ENCODE peak calls at places on chromosomes 6 and 20, in nine cellular contexts. One of them, this sample, is unnamed.

GRCh38 chr20:35734374-35734773 is 7.7 kb downstream of the RBM39 start:
- DNase-seq in body of pancreas: no peak
- DNase-seq in heart right ventricle: no peak
- DNase-seq in hepatocyte: no peak
- DNase-seq in naive thymus-derived CD4-positive, alpha-beta T cell: no peak
- DNase-seq in CD8-positive, alpha-beta memory T cell: no peak
- DNase-seq in iPS DF 6.9: no peak
- DNase-seq in heart left ventricle: no peak
- DNase-seq in lower lobe of right lung: no peak
- DNase-seq in this sample: no peak

GRCh38 chr6:156808287-156808686 is 31.1 kb downstream of the ARID1B start:
- DNase-seq in iPS DF 6.9: no peak
- DNase-seq in hepatocyte: no peak
- DNase-seq in heart right ventricle: no peak
- DNase-seq in body of pancreas: no peak
- DNase-seq in CD8-positive, alpha-beta memory T cell: no peak
- DNase-seq in heart left ventricle: no peak
- DNase-seq in naive thymus-derived CD4-positive, alpha-beta T cell: no peak
- DNase-seq in lower lobe of right lung: no peak
- DNase-seq in this sample: no peak

GRCh38 chr6:11276228-11276627 is 43.8 kb upstream of the NEDD9 start:
- DNase-seq in heart left ventricle: no peak
- DNase-seq in naive thymus-derived CD4-positive, alpha-beta T cell: no peak
- DNase-seq in heart right ventricle: no peak
- DNase-seq in body of pancreas: no peak
- DNase-seq in CD8-positive, alpha-beta memory T cell: no peak
- DNase-seq in lower lobe of right lung: no peak
- DNase-seq in iPS DF 6.9: no peak
- DNase-seq in hepatocyte: no peak
- DNase-seq in this sample: no peak

GRCh38 chr6:107310362-107310761 is 149.0 kb downstream of the PDSS2 start:
- DNase-seq in iPS DF 6.9: no peak
- DNase-seq in lower lobe of right lung: no peak
- DNase-seq in heart right ventricle: no peak
- DNase-seq in body of pancreas: no peak
- DNase-seq in CD8-positive, alpha-beta memory T cell: no peak
- DNase-seq in heart left ventricle: no peak
- DNase-seq in naive thymus-derived CD4-positive, alpha-beta T cell: no peak
- DNase-seq in hepatocyte: no peak
- DNase-seq in this sample: no peak

GRCh38 chr6:139821669-139822223 is 447.3 kb upstream of the CITED2 start:
- DNase-seq in body of pancreas: no peak
- DNase-seq in lower lobe of right lung: no peak
- DNase-seq in hepatocyte: no peak
- DNase-seq in heart left ventricle: no peak
- DNase-seq in CD8-positive, alpha-beta memory T cell: no peak
- DNase-seq in heart right ventricle: no peak
- DNase-seq in iPS DF 6.9: no peak
- DNase-seq in naive thymus-derived CD4-positive, alpha-beta T cell: no peak
- DNase-seq in this sample: no peak

GRCh38 chr6:135093578-135093977 is 39.0 kb upstream of the HBS1L start:
- DNase-seq in CD8-positive, alpha-beta memory T cell: no peak
- DNase-seq in iPS DF 6.9: no peak
- DNase-seq in lower lobe of right lung: no peak
- DNase-seq in body of pancreas: no peak
- DNase-seq in hepatocyte: no peak
- DNase-seq in naive thymus-derived CD4-positive, alpha-beta T cell: no peak
- DNase-seq in heart right ventricle: no peak
- DNase-seq in heart left ventricle: no peak
- DNase-seq in this sample: no peak

GRCh38 chr6:142235247-142235646 is 66.6 kb upstream of the ADGRG6 start:
- DNase-seq in lower lobe of right lung: no peak
- DNase-seq in heart left ventricle: no peak
- DNase-seq in heart right ventricle: no peak
- DNase-seq in CD8-positive, alpha-beta memory T cell: no peak
- DNase-seq in naive thymus-derived CD4-positive, alpha-beta T cell: no peak
- DNase-seq in hepatocyte: no peak
- DNase-seq in iPS DF 6.9: peak; percentile 5
- DNase-seq in body of pancreas: no peak
- DNase-seq in this sample: no peak

GRCh38 chr6:170096191-170096802 is 194.6 kb downstream of the DLL1 start:
- DNase-seq in CD8-positive, alpha-beta memory T cell: peak; percentile 41
- DNase-seq in naive thymus-derived CD4-positive, alpha-beta T cell: no peak
- DNase-seq in hepatocyte: no peak
- DNase-seq in iPS DF 6.9: no peak
- DNase-seq in heart right ventricle: no peak
- DNase-seq in body of pancreas: peak; percentile 1
- DNase-seq in lower lobe of right lung: no peak
- DNase-seq in heart left ventricle: peak; percentile 11
- DNase-seq in this sample: peak; percentile 46

DNA sequence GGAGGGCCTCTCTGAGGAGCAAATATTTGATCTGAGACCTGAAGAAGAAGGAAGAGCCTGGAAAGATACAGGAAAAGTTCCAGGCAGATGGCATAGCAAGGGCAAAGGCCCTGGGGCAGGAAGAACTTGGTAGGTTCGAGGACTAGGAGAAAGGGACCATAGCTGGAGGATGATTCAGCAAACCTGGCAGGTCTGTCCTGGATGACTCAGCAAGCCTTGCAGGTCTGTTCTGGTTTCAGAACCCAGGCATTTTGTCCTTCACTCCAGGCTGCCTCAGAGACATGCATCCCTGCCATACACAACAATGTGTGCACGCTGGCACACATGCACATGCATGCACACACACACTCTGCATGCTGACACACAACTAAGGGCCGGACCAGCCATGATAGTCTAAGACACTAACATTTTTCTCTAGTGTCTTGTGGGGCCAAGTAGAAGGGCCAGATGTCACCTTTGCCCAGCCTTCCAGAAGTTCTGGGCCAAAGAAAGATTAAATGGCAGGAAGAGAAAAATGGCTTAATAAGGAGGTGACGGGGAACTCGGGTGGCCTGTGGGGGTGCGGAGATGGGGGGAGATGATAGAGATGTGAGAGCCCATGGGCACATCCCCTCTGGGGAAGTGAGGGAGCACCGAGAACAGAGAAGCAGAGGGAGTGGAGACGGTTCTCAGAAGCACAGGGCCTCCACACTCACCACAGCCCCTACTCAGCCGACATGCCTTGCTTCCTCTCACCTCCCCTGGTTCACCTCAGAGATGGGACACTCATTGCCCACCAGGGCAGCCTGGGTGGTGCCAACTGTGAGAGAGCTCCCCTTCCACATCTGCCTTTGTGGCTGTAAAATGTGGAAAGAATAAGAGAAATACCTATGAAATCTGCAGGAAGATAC is 15.4 kb upstream of the TRIB3 start:
- DNase-seq in CD8-positive, alpha-beta memory T cell: peak; percentile 24
- DNase-seq in lower lobe of right lung: no peak
- DNase-seq in naive thymus-derived CD4-positive, alpha-beta T cell: no peak
- DNase-seq in heart left ventricle: no peak
- DNase-seq in heart right ventricle: no peak
- DNase-seq in hepatocyte: no peak
- DNase-seq in body of pancreas: no peak
- DNase-seq in iPS DF 6.9: no peak
- DNase-seq in this sample: no peak
- H3K27ac ChIP-seq in CD8-positive, alpha-beta memory T cell: peak overlapping the region; percentile 51
- H3K27ac ChIP-seq in lower lobe of right lung: no peak overlapping the region
- H3K27ac ChIP-seq in naive thymus-derived CD4-positive, alpha-beta T cell: no peak overlapping the region
- H3K27ac ChIP-seq in heart left ventricle: no peak overlapping the region
- H3K27ac ChIP-seq in heart right ventricle: no peak overlapping the region
- H3K27ac ChIP-seq in hepatocyte: peak overlapping the region; percentile 9
- H3K27ac ChIP-seq in body of pancreas: peak overlapping the region; percentile 68
- H3K27ac ChIP-seq in iPS DF 6.9: no peak overlapping the region
- H3K27ac ChIP-seq in this sample: no peak overlapping the region

GRCh38 chr6:53831956-53832660 is 37.3 kb downstream of the LRRC1 start:
- DNase-seq in heart right ventricle: no peak
- DNase-seq in hepatocyte: no peak
- DNase-seq in heart left ventricle: no peak
- DNase-seq in iPS DF 6.9: no peak
- DNase-seq in body of pancreas: no peak
- DNase-seq in naive thymus-derived CD4-positive, alpha-beta T cell: no peak
- DNase-seq in CD8-positive, alpha-beta memory T cell: no peak
- DNase-seq in lower lobe of right lung: no peak
- DNase-seq in this sample: no peak
- H3K4me1 ChIP-seq in heart right ventricle: no peaks in the 10 kb centered on the region
- H3K4me1 ChIP-seq in hepatocyte: peaks cover 52% of the 10 kb centered on the region
- H3K4me1 ChIP-seq in heart left ventricle: peaks cover 10% of the 10 kb centered on the region
- H3K4me1 ChIP-seq in iPS DF 6.9: peaks cover 3% of the 10 kb centered on the region
- H3K4me1 ChIP-seq in body of pancreas: peaks cover 29% of the 10 kb centered on the region
- H3K4me1 ChIP-seq in naive thymus-derived CD4-positive, alpha-beta T cell: no peaks in the 10 kb centered on the region
- H3K4me1 ChIP-seq in CD8-positive, alpha-beta memory T cell: no peaks in the 10 kb centered on the region
- H3K4me1 ChIP-seq in lower lobe of right lung: no peaks in the 10 kb centered on the region
- H3K4me1 ChIP-seq in this sample: no peaks in the 10 kb centered on the region

GRCh38 chr6:2740601-2741000 is 10.1 kb downstream of the MYLK4 start:
- DNase-seq in CD8-positive, alpha-beta memory T cell: no peak
- DNase-seq in body of pancreas: no peak
- DNase-seq in iPS DF 6.9: no peak
- DNase-seq in lower lobe of right lung: no peak
- DNase-seq in naive thymus-derived CD4-positive, alpha-beta T cell: no peak
- DNase-seq in hepatocyte: no peak
- DNase-seq in heart right ventricle: no peak
- DNase-seq in heart left ventricle: no peak
- DNase-seq in this sample: no peak
- H3K27ac ChIP-seq in CD8-positive, alpha-beta memory T cell: no peak overlapping the region
- H3K27ac ChIP-seq in body of pancreas: no peak overlapping the region
- H3K27ac ChIP-seq in iPS DF 6.9: no peak overlapping the region
- H3K27ac ChIP-seq in lower lobe of right lung: no peak overlapping the region
- H3K27ac ChIP-seq in naive thymus-derived CD4-positive, alpha-beta T cell: no peak overlapping the region
- H3K27ac ChIP-seq in hepatocyte: no peak overlapping the region
- H3K27ac ChIP-seq in heart right ventricle: no peak overlapping the region
- H3K27ac ChIP-seq in heart left ventricle: no peak overlapping the region
- H3K27ac ChIP-seq in this sample: no peak overlapping the region

GRCh38 chr6:25178336-25178735 is 100.8 kb upstream of the CARMIL1 start:
- DNase-seq in naive thymus-derived CD4-positive, alpha-beta T cell: no peak
- DNase-seq in body of pancreas: no peak
- DNase-seq in lower lobe of right lung: no peak
- DNase-seq in hepatocyte: no peak
- DNase-seq in heart right ventricle: no peak
- DNase-seq in iPS DF 6.9: no peak
- DNase-seq in CD8-positive, alpha-beta memory T cell: no peak
- DNase-seq in heart left ventricle: no peak
- DNase-seq in this sample: no peak
- H3K4me1 ChIP-seq in naive thymus-derived CD4-positive, alpha-beta T cell: no peaks in the 10 kb centered on the region
- H3K4me1 ChIP-seq in body of pancreas: peaks cover 5% of the 10 kb centered on the region
- H3K4me1 ChIP-seq in lower lobe of right lung: peaks cover 47% of the 10 kb centered on the region
- H3K4me1 ChIP-seq in hepatocyte: peaks cover 23% of the 10 kb centered on the region
- H3K4me1 ChIP-seq in heart right ventricle: peaks cover 77% of the 10 kb centered on the region
- H3K4me1 ChIP-seq in iPS DF 6.9: no peaks in the 10 kb centered on the region
- H3K4me1 ChIP-seq in CD8-positive, alpha-beta memory T cell: no peaks in the 10 kb centered on the region
- H3K4me1 ChIP-seq in heart left ventricle: peaks cover 8% of the 10 kb centered on the region
- H3K4me1 ChIP-seq in this sample: peaks cover 39% of the 10 kb centered on the region

GRCh38 chr20:6711950-6712634 is 55.4 kb upstream of the BMP2 start:
- DNase-seq in CD8-positive, alpha-beta memory T cell: no peak
- DNase-seq in iPS DF 6.9: no peak
- DNase-seq in naive thymus-derived CD4-positive, alpha-beta T cell: no peak
- DNase-seq in heart left ventricle: no peak
- DNase-seq in lower lobe of right lung: peak; percentile 63
- DNase-seq in hepatocyte: peak; percentile 28
- DNase-seq in body of pancreas: peak; percentile 27
- DNase-seq in heart right ventricle: no peak
- DNase-seq in this sample: peak; percentile 71

GRCh38 chr20:6708010-6708409 is 59.5 kb upstream of the BMP2 start:
- DNase-seq in heart right ventricle: peak; percentile 48
- DNase-seq in heart left ventricle: peak; percentile 43
- DNase-seq in lower lobe of right lung: peak; percentile 82
- DNase-seq in body of pancreas: peak; percentile 74
- DNase-seq in hepatocyte: peak; percentile 72
- DNase-seq in iPS DF 6.9: no peak
- DNase-seq in CD8-positive, alpha-beta memory T cell: no peak
- DNase-seq in naive thymus-derived CD4-positive, alpha-beta T cell: no peak
- DNase-seq in this sample: peak; percentile 88

GRCh38 chr20:6707231-6707870 is 60.1 kb upstream of the BMP2 start:
- DNase-seq in naive thymus-derived CD4-positive, alpha-beta T cell: no peak
- DNase-seq in body of pancreas: no peak
- DNase-seq in iPS DF 6.9: no peak
- DNase-seq in heart right ventricle: no peak
- DNase-seq in heart left ventricle: no peak
- DNase-seq in hepatocyte: no peak
- DNase-seq in CD8-positive, alpha-beta memory T cell: no peak
- DNase-seq in lower lobe of right lung: no peak
- DNase-seq in this sample: no peak

GRCh38 chr20:6705920-6706500 is 61.5 kb upstream of the BMP2 start:
- DNase-seq in naive thymus-derived CD4-positive, alpha-beta T cell: no peak
- DNase-seq in lower lobe of right lung: no peak
- DNase-seq in body of pancreas: no peak
- DNase-seq in CD8-positive, alpha-beta memory T cell: no peak
- DNase-seq in heart left ventricle: no peak
- DNase-seq in iPS DF 6.9: no peak
- DNase-seq in heart right ventricle: no peak
- DNase-seq in hepatocyte: no peak
- DNase-seq in this sample: no peak

GRCh38 chr20:6709865-6710595 is 57.5 kb upstream of the BMP2 start:
- DNase-seq in body of pancreas: no peak
- DNase-seq in lower lobe of right lung: no peak
- DNase-seq in naive thymus-derived CD4-positive, alpha-beta T cell: no peak
- DNase-seq in CD8-positive, alpha-beta memory T cell: no peak
- DNase-seq in heart left ventricle: no peak
- DNase-seq in hepatocyte: peak; percentile 54
- DNase-seq in iPS DF 6.9: no peak
- DNase-seq in heart right ventricle: no peak
- DNase-seq in this sample: no peak
- H3K27ac ChIP-seq in body of pancreas: peak overlapping the region; percentile 85
- H3K27ac ChIP-seq in lower lobe of right lung: no peak overlapping the region
- H3K27ac ChIP-seq in naive thymus-derived CD4-positive, alpha-beta T cell: no peak overlapping the region
- H3K27ac ChIP-seq in CD8-positive, alpha-beta memory T cell: no peak overlapping the region
- H3K27ac ChIP-seq in heart left ventricle: no peak overlapping the region
- H3K27ac ChIP-seq in hepatocyte: peak overlapping the region; percentile 97
- H3K27ac ChIP-seq in iPS DF 6.9: no peak overlapping the region
- H3K27ac ChIP-seq in heart right ventricle: no peak overlapping the region
- H3K27ac ChIP-seq in this sample: no peak overlapping the region

DNA sequence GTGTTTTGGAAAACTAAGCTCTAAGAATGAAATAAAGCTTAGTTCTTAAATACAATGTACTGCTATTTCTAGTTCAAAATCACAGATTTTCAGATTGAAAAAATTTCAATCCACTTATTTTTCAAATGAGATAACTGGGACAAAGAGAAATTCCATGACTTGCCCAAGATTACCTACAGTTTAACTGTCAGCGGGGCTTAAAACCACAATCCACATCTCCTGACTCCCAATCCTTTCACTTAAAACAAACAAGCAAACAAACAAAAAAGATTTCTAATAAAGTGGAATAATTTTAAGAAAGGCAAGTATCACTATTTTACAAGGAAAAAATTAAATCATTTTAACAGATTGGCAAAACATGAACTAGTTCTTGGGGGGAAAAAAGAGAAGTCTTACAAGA is 4.2 kb downstream of the PHIP start:
- DNase-seq in iPS DF 6.9: no peak
- DNase-seq in naive thymus-derived CD4-positive, alpha-beta T cell: no peak
- DNase-seq in heart right ventricle: no peak
- DNase-seq in hepatocyte: no peak
- DNase-seq in body of pancreas: no peak
- DNase-seq in lower lobe of right lung: no peak
- DNase-seq in CD8-positive, alpha-beta memory T cell: no peak
- DNase-seq in heart left ventricle: no peak
- DNase-seq in this sample: no peak
- H3K4me1 ChIP-seq in iPS DF 6.9: no peaks in the 10 kb centered on the region
- H3K4me1 ChIP-seq in naive thymus-derived CD4-positive, alpha-beta T cell: peaks cover 32% of the 10 kb centered on the region
- H3K4me1 ChIP-seq in heart right ventricle: peaks cover 73% of the 10 kb centered on the region
- H3K4me1 ChIP-seq in hepatocyte: peaks cover 15% of the 10 kb centered on the region
- H3K4me1 ChIP-seq in body of pancreas: peaks cover 17% of the 10 kb centered on the region
- H3K4me1 ChIP-seq in lower lobe of right lung: peaks cover 54% of the 10 kb centered on the region
- H3K4me1 ChIP-seq in CD8-positive, alpha-beta memory T cell: peaks cover 48% of the 10 kb centered on the region
- H3K4me1 ChIP-seq in heart left ventricle: peaks cover 47% of the 10 kb centered on the region
- H3K4me1 ChIP-seq in this sample: peaks cover 37% of the 10 kb centered on the region

GRCh38 chr6:96899019-96899418 is 1.3 kb upstream of the NDUFAF4 start:
- DNase-seq in heart left ventricle: no peak
- DNase-seq in CD8-positive, alpha-beta memory T cell: no peak
- DNase-seq in lower lobe of right lung: no peak
- DNase-seq in iPS DF 6.9: no peak
- DNase-seq in heart right ventricle: peak; percentile 23
- DNase-seq in naive thymus-derived CD4-positive, alpha-beta T cell: no peak
- DNase-seq in hepatocyte: peak; percentile 63
- DNase-seq in body of pancreas: no peak
- DNase-seq in this sample: no peak
- H3K27ac ChIP-seq in heart left ventricle: peak overlapping the region; percentile 92
- H3K27ac ChIP-seq in CD8-positive, alpha-beta memory T cell: peak overlapping the region; percentile 92
- H3K27ac ChIP-seq in lower lobe of right lung: peak overlapping the region; percentile 90
- H3K27ac ChIP-seq in iPS DF 6.9: no peak overlapping the region
- H3K27ac ChIP-seq in heart right ventricle: peak overlapping the region; percentile 92
- H3K27ac ChIP-seq in naive thymus-derived CD4-positive, alpha-beta T cell: peak overlapping the region; percentile 95
- H3K27ac ChIP-seq in hepatocyte: peak overlapping the region; percentile 92
- H3K27ac ChIP-seq in body of pancreas: peak overlapping the region; percentile 82
- H3K27ac ChIP-seq in this sample: peak overlapping the region; percentile 81